ENCODE peak calls at places on chromosomes 11 and 22, in four cellular contexts. V is lung, R is mesenchymal stem cell, H is ovary. Z is an unnamed sample.

GRCh38 chr11:123478352-123478986 is 48.4 kb downstream of the GRAMD1B start:
- DNase-seq in V (peak; percentile 35), R (peak; percentile 83), H (peak; percentile 53), Z (peak; percentile 69)

GRCh38 chr11:120335596-120335927 is 651 bp upstream of the ARHGEF12 start:
- DNase-seq in V (no peak), R (no peak), H (no peak), Z (no peak)

GRCh38 chr22:22023581-22024137 is 41.1 kb upstream of the TOP3B start:
- DNase-seq in V (no peak), R (no peak), H (no peak), Z (no peak)

GRCh38 chr11:128207861-128208321 is 379.5 kb downstream of the ETS1 start:
- DNase-seq in V (no peak), R (peak; percentile 80), H (no peak), Z (peak; percentile 100)

GRCh38 chr22:31250740-31251330 is 38.7 kb downstream of the LIMK2 start:
- DNase-seq in V (no peak), R (peak; percentile 60), H (no peak), Z (peak; percentile 62)

GRCh38 chr22:25062378-25063095 is 110.0 kb downstream of the KIAA1671 start:
- DNase-seq in V (no peak), R (peak; percentile 18), H (no peak), Z (no peak)

GRCh38 chr11:20097319-20098221 is 62.7 kb downstream of the DBX1 start:
- DNase-seq in V (no peak), R (peak; percentile 63), H (no peak), Z (peak; percentile 25)

GRCh38 chr11:16001899-16002426 is 354.4 kb downstream of the SOX6 start:
- DNase-seq in V (peak; percentile 37), R (peak; percentile 96), H (no peak), Z (peak; percentile 96)

GRCh38 chr11:126039485-126040271 is 23.0 kb downstream of the CDON start:
- DNase-seq in V (no peak), R (no peak), H (no peak), Z (peak; percentile 33)
- H3K36me3 ChIP-seq in V (no peaks in the 10 kb centered on the region), R (no peaks in the 10 kb centered on the region), H (no peaks in the 10 kb centered on the region), Z (no peaks in the 10 kb centered on the region)

DNA sequence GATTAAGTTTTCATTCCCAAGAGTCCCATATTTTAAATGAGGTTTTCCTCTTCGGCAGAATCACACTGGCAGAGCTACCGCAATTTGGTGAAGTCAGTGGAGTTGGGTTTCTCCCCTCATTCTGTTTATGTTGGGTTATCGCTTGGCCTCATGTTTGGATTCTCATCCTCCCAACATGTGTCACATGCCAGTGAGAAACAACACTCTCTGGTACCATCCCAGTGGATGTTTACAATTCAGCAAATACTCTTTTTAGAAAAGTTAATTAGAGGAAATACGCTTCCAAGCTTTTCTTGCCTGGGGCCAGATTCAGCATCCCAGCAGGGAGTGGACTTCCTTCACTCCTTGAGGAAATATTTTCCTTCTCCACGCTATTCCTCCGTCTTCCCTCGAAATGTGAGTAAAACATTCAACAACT is 2.1 kb downstream of the PAMR1 start:
- DNase-seq in V (no peak), R (peak; percentile 70), H (no peak), Z (no peak)
- H3K4me3 ChIP-seq in V (no peak overlapping the region), R (peak overlapping the region; percentile 94), H (peak overlapping the region; percentile 44), Z (no peak overlapping the region)

GRCh38 chr11:61860054-61860903 is 31.1 kb downstream of the FADS3 start:
- DNase-seq in V (no peak), R (no peak), H (peak; percentile 60), Z (peak; percentile 55)
- H3K36me3 ChIP-seq in V (no peaks in the 10 kb centered on the region), R (peaks cover 81% of the 10 kb centered on the region), H (no peaks in the 10 kb centered on the region), Z (peaks cover 27% of the 10 kb centered on the region)

GRCh38 chr11:110294509-110294908 is 1.9 kb downstream of the RDX start:
- DNase-seq in V (no peak), R (no peak), H (no peak), Z (no peak)
- H3K4me3 ChIP-seq in V (no peak overlapping the region), R (peak overlapping the region; percentile 88), H (peak overlapping the region; percentile 10), Z (peak overlapping the region; percentile 93)

DNA sequence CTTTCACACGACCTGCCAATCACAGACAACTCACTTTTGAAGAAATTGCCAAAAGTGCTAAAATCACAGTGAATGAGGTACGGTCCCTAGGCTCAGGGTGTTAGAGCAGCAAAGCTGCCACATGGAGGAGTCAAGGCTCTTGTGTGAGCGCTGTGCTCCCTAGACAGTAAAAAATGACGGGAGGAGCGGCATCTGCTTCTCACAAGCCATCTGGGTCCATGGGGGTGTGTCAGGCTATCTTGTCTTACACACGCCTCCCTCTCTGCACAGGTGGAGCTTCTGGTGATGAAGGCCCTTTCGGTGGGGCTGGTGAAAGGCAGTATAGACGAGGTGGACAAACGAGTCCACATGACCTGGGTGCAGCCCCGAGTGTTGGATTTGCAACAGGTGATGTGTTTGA is 14.8 kb downstream of the PSMD13 start:
- DNase-seq in V (no peak), R (no peak), H (no peak), Z (no peak)
- H3K36me3 ChIP-seq in V (peaks cover 29% of the 10 kb centered on the region), R (peaks cover 50% of the 10 kb centered on the region), H (no peaks in the 10 kb centered on the region), Z (peaks cover 24% of the 10 kb centered on the region)

DNA sequence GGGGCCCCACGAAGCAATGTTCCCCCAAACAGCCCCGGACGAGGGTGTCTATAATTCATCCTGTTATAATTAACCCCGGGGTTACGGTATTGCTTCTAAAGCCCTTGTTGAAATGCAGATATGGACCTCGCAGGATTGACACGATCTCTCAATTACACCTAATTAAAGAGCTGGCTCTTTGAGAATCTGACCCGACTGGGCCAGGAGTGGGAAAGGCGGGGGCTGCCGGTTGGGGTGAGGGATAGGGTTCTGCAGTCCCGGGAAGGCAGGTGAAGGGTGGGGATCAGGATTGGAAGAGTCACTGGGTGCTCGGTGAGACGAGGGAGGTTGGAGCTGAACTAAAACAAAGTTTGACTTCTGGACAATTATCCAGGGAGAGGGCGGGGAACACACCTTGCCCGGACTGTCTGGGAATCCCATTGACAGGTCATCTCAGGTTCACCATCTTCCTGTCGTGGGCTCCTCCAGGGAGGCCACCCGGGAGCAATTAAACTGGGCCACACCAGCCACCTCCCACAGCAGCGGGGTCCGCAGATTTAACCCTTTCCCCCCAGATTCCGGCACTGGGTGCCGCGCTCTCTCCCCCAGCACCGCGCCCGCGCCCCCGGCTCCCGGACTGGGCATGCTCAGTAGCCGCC is 368 bp upstream of the ELMOD1 start:
- DNase-seq in V (no peak), R (peak; percentile 13), H (no peak), Z (no peak)
- H3K4me3 ChIP-seq in V (peak overlapping the region; percentile 69), R (peak overlapping the region; percentile 87), H (peak overlapping the region; percentile 41), Z (peak overlapping the region; percentile 42)

Z was measured in bronchial epithelial cell.